ENCODE peak calls at places on chromosomes 7 and 10, in four cellular contexts. I, K, F and Y are unnamed samples. For H3K4me1, the result is how much of the 10 kb centered on the place peaks cover.

GRCh38 chr7:79778786-79779382 is 325.4 kb upstream of the MAGI2 start:
- DNase-seq in I (no peak), K (no peak), F (peak), Y (no peak)

GRCh38 chr7:95190515-95190914 is 133.8 kb downstream of the PON1 start:
- DNase-seq in I (no peak), K (no peak), F (peak), Y (no peak)

GRCh38 chr7:26583094-26583493 is 281.3 kb downstream of the SKAP2 start:
- DNase-seq in I (no peak), K (no peak), F (no peak), Y (no peak)

GRCh38 chr7:20152057-20152456 is 65.1 kb downstream of the MACC1 start:
- DNase-seq in I (no peak), K (no peak), F (no peak), Y (no peak)

GRCh38 chr7:79855172-79855571 is 279.5 kb upstream of the GNAI1 start:
- DNase-seq in I (no peak), K (no peak), F (no peak), Y (no peak)

GRCh38 chr7:28726563-28726962 is 231.6 kb downstream of the TRIL start:
- DNase-seq in I (no peak), K (no peak), F (no peak), Y (no peak)

GRCh38 chr7:8684426-8684825 is 251.0 kb downstream of the NXPH1 start:
- DNase-seq in I (no peak), K (no peak), F (no peak), Y (no peak)

GRCh38 chr7:94396044-94396443 is 1.3 kb downstream of the COL1A2 start:
- DNase-seq in I (no peak), K (no peak), F (no peak), Y (no peak)

GRCh38 chr7:69932034-69932628 is 333.9 kb downstream of the AUTS2 start:
- DNase-seq in I (no peak), K (peak), F (no peak), Y (no peak)

GRCh38 chr10:14330390-14331071 is at the start of gene FRMD4A:
- DNase-seq in I (no peak), K (no peak), F (no peak), Y (no peak)

GRCh38 chr7:20407585-20408466 is 77.1 kb downstream of the ITGB8 start:
- DNase-seq in I (peak), K (peak), F (peak), Y (no peak)

GRCh38 chr7:85600425-85600824 is 413.6 kb upstream of the SEMA3D start:
- DNase-seq in I (no peak), K (no peak), F (no peak), Y (no peak)

GRCh38 chr7:151717415-151717814 is 159.5 kb downstream of the PRKAG2 start:
- DNase-seq in I (peak), K (no peak), F (no peak), Y (peak)

GRCh38 chr7:129790136-129790535 is 162.6 kb downstream of the UBE2H start:
- DNase-seq in I (no peak), K (no peak), F (no peak), Y (no peak)

GRCh38 chr7:154183482-154183881 is 131.3 kb downstream of the DPP6 start:
- DNase-seq in I (no peak), K (no peak), F (no peak), Y (no peak)

GRCh38 chr10:47190301-47190700 is 109.7 kb upstream of the GDF10 start:
- DNase-seq in I (no peak), K (no peak), F (peak), Y (no peak)

GRCh38 chr10:1648648-1649047 is 88.7 kb downstream of the ADARB2 start:
- DNase-seq in I (no peak), K (no peak), F (no peak), Y (no peak)

GRCh38 chr7:153530441-153530840 is 521.8 kb upstream of the DPP6 start:
- DNase-seq in I (no peak), K (no peak), F (no peak), Y (no peak)

GRCh38 chr7:31633894-31634494 is 53.0 kb upstream of the PPP1R17 start:
- DNase-seq in I (no peak), K (peak), F (peak), Y (peak)

GRCh38 chr7:2313450-2314208 is 612 bp downstream of the SNX8 start:
- DNase-seq in I (no peak), K (peak), F (peak), Y (peak)

GRCh38 chr7:18086165-18087030 is 58.8 kb upstream of the PRPS1L1 start:
- DNase-seq in I (peak), K (no peak), F (peak), Y (no peak)

GRCh38 chr7:55325371-55325792 is 39.8 kb upstream of the LANCL2 start:
- DNase-seq in I (no peak), K (peak), F (peak), Y (no peak)

GRCh38 chr7:17623546-17624185 is 316.6 kb downstream of the SNX13 start:
- DNase-seq in I (no peak), K (no peak), F (no peak), Y (no peak)

GRCh38 chr10:35331894-35332640 is 4.2 kb upstream of the CCNY start:
- DNase-seq in I (no peak), K (peak), F (peak), Y (no peak)

GRCh38 chr10:17622061-17622460 is 4.9 kb upstream of the HACD1 start:
- DNase-seq in I (no peak), K (no peak), F (no peak), Y (no peak)

GRCh38 chr10:17616403-17617030 is 657 bp downstream of the HACD1 start:
- DNase-seq in I (peak), K (peak), F (peak), Y (peak)

DNA sequence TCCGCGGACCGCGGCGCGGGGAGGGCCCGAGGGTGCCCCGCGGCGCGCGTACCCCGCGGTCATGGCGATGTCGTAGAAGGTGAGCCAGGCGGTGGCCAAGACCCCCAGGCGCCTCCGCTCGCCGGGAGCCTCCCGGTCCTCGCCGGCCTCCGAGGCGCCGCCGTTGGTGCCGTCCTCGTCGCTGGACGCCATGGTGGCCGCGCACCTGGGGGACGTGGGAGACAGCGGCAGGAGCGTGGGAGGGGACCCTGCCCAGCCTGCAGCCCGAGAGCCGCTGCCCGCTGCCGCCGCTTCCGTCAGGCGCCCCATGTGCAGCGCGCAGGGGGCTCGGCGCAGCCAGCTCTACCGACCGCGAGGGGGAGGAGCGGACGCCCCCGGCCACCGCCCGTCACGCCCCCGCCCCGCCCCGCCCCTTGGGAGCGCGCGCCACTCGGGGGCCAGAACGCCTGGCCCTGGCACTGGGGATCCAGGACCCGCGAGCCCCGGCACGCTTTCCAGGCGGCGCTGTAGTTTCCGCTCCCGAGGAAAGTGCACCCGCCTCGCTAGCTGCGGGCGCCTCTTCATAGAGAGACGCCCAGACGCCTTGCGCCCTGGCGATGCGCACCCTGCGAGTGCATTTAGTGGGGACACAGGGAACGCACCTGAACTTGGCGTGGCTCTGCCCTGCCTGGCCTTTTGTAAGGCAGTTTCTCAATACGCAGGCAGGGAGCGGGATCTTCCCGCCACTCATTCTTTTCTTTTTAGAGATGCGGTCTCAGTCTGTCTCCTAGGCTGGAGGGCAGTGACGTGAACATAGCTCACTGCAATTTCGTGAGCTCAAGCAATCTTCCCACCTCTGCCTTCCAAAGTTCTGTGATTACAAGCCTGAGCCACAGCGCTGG is at the start of gene HACD1:
- DNase-seq in I (peak), K (peak), F (peak), Y (peak)
- TF ChIP-seq CTCF in I (peak), K (no peak), F (peak), Y (no peak)

DNA sequence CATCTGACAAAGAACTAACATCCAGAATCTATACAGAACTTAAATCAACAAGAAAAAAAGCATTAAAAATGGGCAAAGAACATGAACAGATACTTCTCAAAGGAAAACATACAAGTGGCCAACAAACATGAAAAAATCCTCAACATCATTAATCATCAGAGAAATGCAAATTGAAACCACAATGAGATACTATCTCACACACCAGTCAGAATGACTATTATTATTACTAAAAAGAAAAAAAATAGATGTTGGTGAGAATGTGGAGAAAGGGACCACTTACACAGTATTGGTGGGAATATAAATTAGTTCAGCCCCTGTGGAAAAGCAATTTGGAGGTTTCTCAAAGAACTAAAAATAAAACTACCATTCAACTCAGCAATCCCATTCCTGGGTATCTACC is 89.1 kb upstream of the ADO start:
- DNase-seq in I (no peak), K (no peak), F (peak), Y (no peak)
- H3K4me1 ChIP-seq in I (under half), K (under half), F (under half), Y (under half)

GRCh38 chr10:67079126-67079525 is 153.3 kb downstream of the LRRTM3 start:
- DNase-seq in I (no peak), K (peak), F (no peak), Y (no peak)

GRCh38 chr10:67077376-67077775 is 151.5 kb downstream of the LRRTM3 start:
- DNase-seq in I (no peak), K (no peak), F (no peak), Y (no peak)

GRCh38 chr10:67072654-67073053 is 146.8 kb downstream of the LRRTM3 start:
- DNase-seq in I (no peak), K (no peak), F (no peak), Y (no peak)

GRCh38 chr10:67075381-67076001 is 149.7 kb downstream of the LRRTM3 start:
- DNase-seq in I (no peak), K (no peak), F (no peak), Y (no peak)

GRCh38 chr10:67076175-67076574 is 150.3 kb downstream of the LRRTM3 start:
- DNase-seq in I (no peak), K (peak), F (no peak), Y (no peak)
- H3K4me3 ChIP-seq in I (no peak), K (no peak), F (no peak), Y (no peak)

GRCh38 chr10:103986360-103986759 is 19.4 kb downstream of the SLK start:
- DNase-seq in I (no peak), K (no peak), F (peak), Y (no peak)

GRCh38 chr10:103995134-103995533 is 28.2 kb downstream of the SLK start:
- DNase-seq in I (no peak), K (no peak), F (no peak), Y (no peak)

GRCh38 chr10:103985726-103986125 is 18.8 kb downstream of the SLK start:
- DNase-seq in I (no peak), K (no peak), F (no peak), Y (no peak)

GRCh38 chr10:103991393-103992128 is 24.6 kb downstream of the SLK start:
- DNase-seq in I (no peak), K (no peak), F (peak), Y (no peak)

GRCh38 chr10:103990170-103990930 is 23.4 kb downstream of the SLK start:
- DNase-seq in I (no peak), K (no peak), F (no peak), Y (no peak)
- TF ChIP-seq CTCF in I (no peak), K (no peak), F (no peak), Y (no peak)

GRCh38 chr10:110013615-110014293 is 6.0 kb downstream of the ADD3 start:
- DNase-seq in I (no peak), K (no peak), F (peak), Y (no peak)

GRCh38 chr10:110016957-110017514 is 9.3 kb downstream of the ADD3 start:
- DNase-seq in I (no peak), K (no peak), F (no peak), Y (no peak)

GRCh38 chr10:110020265-110020664 is 12.5 kb downstream of the ADD3 start:
- DNase-seq in I (no peak), K (no peak), F (no peak), Y (no peak)

GRCh38 chr10:110017940-110018339 is 10.2 kb downstream of the ADD3 start:
- DNase-seq in I (no peak), K (no peak), F (no peak), Y (no peak)

DNA sequence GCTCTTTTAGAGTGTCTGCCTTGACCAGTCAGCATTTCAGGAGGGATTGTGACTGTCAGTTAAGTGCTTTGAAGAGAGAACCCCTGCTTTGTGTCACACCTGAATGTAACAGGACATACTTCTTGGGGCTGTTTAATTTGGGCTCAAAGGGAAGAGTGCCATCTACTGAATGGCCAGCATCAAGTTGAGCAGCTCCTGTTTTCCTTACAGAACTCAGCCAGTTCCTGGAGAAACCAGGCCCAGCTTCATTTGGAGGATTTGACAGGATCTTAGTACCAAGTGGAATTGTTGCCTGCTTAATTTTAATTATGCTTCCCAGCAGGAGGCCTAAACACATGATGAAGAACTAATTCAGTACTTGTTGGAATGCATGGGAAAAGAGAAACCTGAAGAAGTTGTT is 8.3 kb downstream of the ADD3 start:
- DNase-seq in I (no peak), K (peak), F (no peak), Y (no peak)
- H3K4me1 ChIP-seq in I (under half), K (under half), F (under half), Y (under half)